ENCODE peak calls at places on chromosome 18, in six cellular contexts. M, I, C, L, N and Y are unnamed samples. For H3K27me3, the result is how much of the 10 kb centered on the place peaks cover.

GRCh38 chr18:63339920-63340484 is 20.4 kb upstream of the BCL2 start:
- DNase-seq in M (no peak), I (peak), C (peak), L (peak), N (peak), Y (no peak)

GRCh38 chr18:12659904-12660605 is 2.1 kb upstream of the SPIRE1 start:
- DNase-seq in M (peak), I (peak), C (peak), L (peak), N (peak), Y (no peak)

GRCh38 chr18:79567481-79568147 is 112.0 kb upstream of the CTDP1 start:
- DNase-seq in M (peak), I (peak), C (no peak), L (no peak), N (peak), Y (peak)

GRCh38 chr18:15165048-15165447 is 417.1 kb downstream of the ANKRD30B start:
- DNase-seq in M (no peak), I (peak), C (no peak), L (no peak), N (no peak), Y (no peak)

GRCh38 chr18:3889803-3890202 is 439.8 kb downstream of the TGIF1 start:
- DNase-seq in M (peak), I (no peak), C (no peak), L (peak), N (peak), Y (no peak)

GRCh38 chr18:59200787-59201186 is 19.2 kb upstream of the GRP start:
- DNase-seq in M (no peak), I (peak), C (no peak), L (no peak), N (no peak), Y (no peak)

GRCh38 chr18:73805991-73806390 is 341.6 kb downstream of the FBXO15 start:
- DNase-seq in M (no peak), I (no peak), C (no peak), L (no peak), N (no peak), Y (no peak)

GRCh38 chr18:74623047-74623816 is 25.6 kb downstream of the ZNF407 start:
- DNase-seq in M (no peak), I (peak), C (no peak), L (no peak), N (peak), Y (no peak)

GRCh38 chr18:74631242-74632087 is 33.8 kb downstream of the ZNF407 start:
- DNase-seq in M (peak), I (no peak), C (no peak), L (no peak), N (peak), Y (peak)

GRCh38 chr18:44143054-44143453 is 537.6 kb upstream of the SETBP1 start:
- DNase-seq in M (no peak), I (no peak), C (no peak), L (no peak), N (no peak), Y (no peak)

GRCh38 chr18:79395761-79396404 is at the start of gene NFATC1:
- DNase-seq in M (peak), I (peak), C (peak), L (no peak), N (peak), Y (no peak)

GRCh38 chr18:77181950-77182707 is 49.5 kb upstream of the MBP start:
- DNase-seq in M (no peak), I (no peak), C (no peak), L (no peak), N (no peak), Y (no peak)

GRCh38 chr18:11377766-11378540 is 228.6 kb upstream of the PIEZO2 start:
- DNase-seq in M (no peak), I (no peak), C (no peak), L (no peak), N (no peak), Y (no peak)

GRCh38 chr18:76405761-76406356 is 89.2 kb downstream of the ZNF516 start:
- DNase-seq in M (peak), I (peak), C (peak), L (peak), N (peak), Y (no peak)

GRCh38 chr18:30858562-30858961 is 184.0 kb downstream of the DSC3 start:
- DNase-seq in M (no peak), I (no peak), C (no peak), L (no peak), N (no peak), Y (no peak)

GRCh38 chr18:48151421-48152095 is 221.1 kb upstream of the SMAD2 start:
- DNase-seq in M (no peak), I (peak), C (no peak), L (no peak), N (no peak), Y (no peak)

GRCh38 chr18:13548944-13549878 is 177.1 kb downstream of the FAM210A start:
- DNase-seq in M (no peak), I (no peak), C (no peak), L (no peak), N (no peak), Y (no peak)

GRCh38 chr18:48356909-48357631 is 52.1 kb downstream of the ZBTB7C start:
- DNase-seq in M (no peak), I (peak), C (no peak), L (no peak), N (no peak), Y (no peak)

GRCh38 chr18:59606193-59607175 is 90.7 kb downstream of the CCBE1 start:
- DNase-seq in M (peak), I (no peak), C (no peak), L (no peak), N (peak), Y (peak)

GRCh38 chr18:13381907-13382682 is 163.5 kb downstream of the LDLRAD4 start:
- DNase-seq in M (peak), I (no peak), C (peak), L (no peak), N (peak), Y (peak)

GRCh38 chr18:62663731-62664336 is 51.5 kb upstream of the PHLPP1 start:
- DNase-seq in M (peak), I (peak), C (no peak), L (no peak), N (peak), Y (peak)

GRCh38 chr18:10321987-10322386 is 132.4 kb upstream of the APCDD1 start:
- DNase-seq in M (no peak), I (no peak), C (no peak), L (no peak), N (no peak), Y (no peak)

GRCh38 chr18:37565138-37565984 is at the start of gene CELF4:
- DNase-seq in M (no peak), I (no peak), C (no peak), L (no peak), N (no peak), Y (no peak)

GRCh38 chr18:21191596-21192307 is 50.3 kb upstream of the GREB1L start:
- DNase-seq in M (peak), I (peak), C (peak), L (peak), N (peak), Y (no peak)

GRCh38 chr18:63578357-63578958 is 8.7 kb upstream of the SERPINB13 start:
- DNase-seq in M (peak), I (peak), C (peak), L (peak), N (peak), Y (peak)

GRCh38 chr18:63951302-63951705 is 2.2 kb downstream of the HMSD start:
- DNase-seq in M (peak), I (no peak), C (no peak), L (no peak), N (peak), Y (no peak)

GRCh38 chr18:40789286-40789685 is 1165.7 kb upstream of the PIK3C3 start:
- DNase-seq in M (no peak), I (no peak), C (no peak), L (no peak), N (no peak), Y (no peak)
- TF ChIP-seq CTCF in M (no peak), I (no peak), C (no peak), L (no peak), N (no peak), Y (no peak)

GRCh38 chr18:23793985-23794867 is 105.0 kb downstream of the LAMA3 start:
- DNase-seq in M (no peak), I (no peak), C (no peak), L (no peak), N (no peak), Y (no peak)

GRCh38 chr18:23798249-23798648 is 109.0 kb downstream of the LAMA3 start:
- DNase-seq in M (no peak), I (peak), C (peak), L (no peak), N (no peak), Y (no peak)

GRCh38 chr18:23798824-23799223 is 109.6 kb downstream of the LAMA3 start:
- DNase-seq in M (no peak), I (no peak), C (no peak), L (no peak), N (no peak), Y (no peak)

DNA sequence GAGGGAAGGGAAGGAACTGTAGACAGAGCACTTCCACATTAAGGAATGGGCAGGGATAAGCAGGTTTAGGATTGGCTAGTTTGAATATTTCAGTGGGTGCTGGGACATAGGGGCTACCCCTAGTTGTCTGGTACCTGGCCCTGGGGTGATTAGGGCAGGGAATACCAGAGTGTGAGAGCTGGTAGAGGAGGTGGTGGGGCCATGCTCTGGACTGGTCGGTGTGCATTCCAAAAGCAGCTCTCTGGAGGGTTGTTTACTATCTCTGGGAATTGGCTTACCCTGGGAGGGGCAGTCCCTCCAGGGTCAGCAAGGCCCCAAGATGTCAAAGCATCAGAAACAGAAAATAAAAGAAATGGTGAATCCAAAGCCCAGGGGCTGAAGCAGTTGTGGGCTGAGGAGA is 103.8 kb downstream of the LAMA3 start:
- DNase-seq in M (no peak), I (no peak), C (no peak), L (no peak), N (no peak), Y (no peak)
- H3K4me3 ChIP-seq in M (no peak), I (no peak), C (no peak), L (no peak), N (no peak), Y (no peak)

GRCh38 chr18:8762968-8763367 is 57.6 kb downstream of the MTCL1 start:
- DNase-seq in M (no peak), I (no peak), C (no peak), L (no peak), N (no peak), Y (no peak)
- H3K27me3 ChIP-seq in M (under half), I (under half), C (under half), L (under half), N (under half), Y (under half)

GRCh38 chr18:34723143-34723542 is 13.0 kb downstream of the DTNA start:
- DNase-seq in M (no peak), I (no peak), C (no peak), L (peak), N (no peak), Y (no peak)
- TF ChIP-seq CTCF in M (peak), I (no peak), C (no peak), L (no peak), N (no peak), Y (no peak)

DNA sequence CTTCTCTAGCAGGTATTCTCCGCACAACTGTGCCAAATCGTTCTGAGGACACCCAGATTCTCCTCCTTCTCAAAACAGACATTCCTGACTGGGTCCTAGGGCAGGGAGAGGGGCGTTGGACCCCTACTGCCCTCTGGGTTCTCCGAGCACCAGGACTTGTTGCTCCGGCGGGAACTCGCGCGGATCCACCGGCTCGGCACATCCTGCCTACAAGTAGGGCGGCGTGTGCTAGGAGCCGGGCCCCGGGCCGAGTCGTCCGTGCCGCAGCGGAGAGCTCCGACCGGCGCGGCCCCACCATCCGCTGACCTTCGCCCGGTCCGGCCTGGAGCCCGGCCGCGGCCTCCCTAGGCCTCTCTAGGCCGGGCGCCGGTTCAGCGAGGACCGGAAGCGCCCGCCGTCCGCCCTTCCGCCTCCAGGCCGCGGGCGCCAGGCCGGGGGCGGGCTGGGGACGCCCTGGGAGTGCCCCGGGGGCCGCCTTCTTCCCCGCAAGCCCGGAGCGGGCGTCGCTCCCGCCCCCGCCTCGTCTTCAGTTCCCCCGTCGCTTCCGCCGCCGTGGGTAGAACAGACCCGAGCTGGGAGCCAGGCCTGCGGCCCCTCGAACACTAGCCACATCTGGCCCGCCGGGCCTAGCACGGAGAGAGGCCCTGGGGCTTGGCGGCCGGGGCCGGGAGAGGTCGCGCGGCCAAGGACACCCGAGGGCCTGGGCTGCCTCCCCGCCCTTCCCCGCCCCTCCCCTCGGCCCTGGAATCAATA is 7.6 kb upstream of the ONECUT2 start:
- DNase-seq in M (no peak), I (peak), C (no peak), L (no peak), N (no peak), Y (no peak)
- H3K4me3 ChIP-seq in M (no peak), I (no peak), C (no peak), L (no peak), N (no peak), Y (no peak)

GRCh38 chr18:36329684-36330434 is 32.3 kb downstream of the FHOD3 start:
- DNase-seq in M (no peak), I (peak), C (no peak), L (no peak), N (peak), Y (no peak)
- H3K27me3 ChIP-seq in M (under half), I (under half), C (under half), L (under half), N (under half), Y (under half)